ENCODE peak calls at places on chromosomes 16 and 17, in seven cellular contexts. J is cardiac fibroblast, R is foreskin fibroblast, G is psoas muscle, V is aorta, X is A549, K is uterus. O is an unnamed sample.

GRCh38 chr17:20156196-20157077 is 147.3 kb downstream of the SPECC1 start:
- DNase-seq in G (peak), J (peak), V (peak), K (peak), X (peak), R (peak), O (peak)

GRCh38 chr17:20955437-20956323 is 87.1 kb downstream of the USP22 start:
- DNase-seq in V (no peak), R (no peak), G (peak), J (peak), K (peak), X (no peak), O (peak)

GRCh38 chr16:8355714-8356113 is 234.6 kb downstream of the TMEM114 start:
- DNase-seq in K (no peak), V (no peak), R (no peak), J (no peak), G (no peak), X (no peak), O (peak)

GRCh38 chr17:76554131-76554530 is 14.3 kb downstream of the PRCD start:
- DNase-seq in K (no peak), R (no peak), J (no peak), G (peak), X (no peak), V (no peak), O (no peak)

GRCh38 chr17:64091571-64091970 is 38.4 kb downstream of the ERN1 start:
- DNase-seq in X (no peak), G (no peak), J (no peak), R (no peak), K (no peak), V (no peak), O (no peak)

GRCh38 chr17:28760987-28761562 is 17.3 kb downstream of the TRAF4 start:
- DNase-seq in X (no peak), V (no peak), G (peak), J (peak), R (peak), K (no peak), O (no peak)

GRCh38 chr16:17696696-17697095 is 225.9 kb upstream of the XYLT1 start:
- DNase-seq in R (no peak), K (no peak), J (no peak), V (no peak), X (no peak), G (no peak), O (no peak)

GRCh38 chr16:53071748-53072301 is 17.0 kb downstream of the CHD9 start:
- DNase-seq in J (peak), G (peak), R (no peak), X (no peak), K (peak), V (no peak), O (no peak)

GRCh38 chr16:70157477-70158260 is 15.9 kb upstream of the CLEC18C start:
- DNase-seq in J (no peak), K (no peak), R (no peak), V (peak), G (no peak), X (no peak), O (peak)

GRCh38 chr17:56028837-56029236 is 124.4 kb upstream of the ANKFN1 start:
- DNase-seq in X (no peak), V (no peak), K (no peak), G (no peak), J (no peak), R (no peak), O (no peak)

GRCh38 chr16:642189-643049 is 791 bp downstream of the MCRIP2 start:
- DNase-seq in K (no peak), R (no peak), J (no peak), X (peak), V (no peak), G (peak), O (peak)

GRCh38 chr16:644556-644955 is 2.9 kb downstream of the MCRIP2 start:
- DNase-seq in R (no peak), V (no peak), K (no peak), J (no peak), G (no peak), X (no peak), O (no peak)

GRCh38 chr16:641326-642188 is at the start of gene MCRIP2:
- DNase-seq in X (peak), J (peak), G (peak), R (peak), V (peak), K (peak), O (peak)

GRCh38 chr16:640614-641013 is 1.0 kb upstream of the MCRIP2 start:
- DNase-seq in G (no peak), X (no peak), R (no peak), K (no peak), J (no peak), V (no peak), O (no peak)

GRCh38 chr16:643050-643368 is 1.4 kb downstream of the MCRIP2 start:
- DNase-seq in R (no peak), K (no peak), X (no peak), G (no peak), V (no peak), J (no peak), O (no peak)
- H3K4me3 ChIP-seq in R (peak), K (no peak), X (peak), G (peak), V (no peak), J (peak), O (peak)

DNA sequence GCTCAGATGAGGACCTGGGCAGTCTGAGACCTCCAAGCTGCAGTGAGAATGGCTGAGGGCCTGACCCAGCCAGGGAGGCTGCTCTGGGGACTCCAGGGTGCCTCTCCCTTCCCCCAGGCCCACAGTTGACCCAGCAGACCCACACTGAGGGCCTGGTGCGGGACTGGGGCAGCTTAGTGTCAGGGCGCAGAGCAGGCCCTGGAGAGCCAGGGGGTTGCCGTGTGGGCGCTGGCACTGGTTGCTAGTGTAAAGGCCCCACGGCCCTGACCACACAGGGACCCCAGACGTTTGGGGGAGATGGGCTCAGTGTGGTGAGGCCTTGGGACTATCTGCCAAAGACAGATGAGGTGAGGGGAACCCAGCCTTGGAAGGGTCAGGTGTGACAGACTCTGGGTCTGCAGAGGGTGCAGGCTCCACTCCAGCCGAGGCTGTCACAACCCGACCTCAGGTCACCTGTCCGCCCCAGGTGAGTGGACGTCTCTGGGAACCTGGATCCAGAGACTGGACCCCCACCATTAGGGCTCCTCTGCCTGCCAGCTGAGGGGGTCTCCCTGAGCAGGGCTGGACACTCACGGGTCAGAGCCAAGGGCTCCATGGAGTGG is 50.8 kb upstream of the GNG13 start:
- DNase-seq in R (no peak), V (no peak), X (no peak), K (no peak), G (no peak), J (no peak), O (no peak)
- H3K4me3 ChIP-seq in R (no peak), V (no peak), X (no peak), K (no peak), G (no peak), J (no peak), O (no peak)

DNA sequence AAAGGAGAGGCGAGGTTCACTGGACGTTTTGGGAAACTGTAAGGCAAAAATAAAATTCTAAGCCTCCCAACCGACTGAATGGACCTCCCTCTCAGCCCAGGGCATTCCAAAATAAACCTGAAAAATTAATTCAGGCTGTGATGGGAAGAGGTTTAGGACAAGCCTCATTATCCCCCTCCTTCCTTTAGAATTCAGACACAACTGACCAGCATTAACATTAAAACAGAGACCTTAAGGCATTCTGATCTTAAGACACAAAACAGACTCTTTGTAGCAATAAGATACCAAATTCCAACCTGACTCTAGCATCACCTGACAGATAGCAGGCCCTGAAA is 298 bp upstream of the LDHD start:
- DNase-seq in V (no peak), R (no peak), G (no peak), K (no peak), X (no peak), J (no peak), O (no peak)
- H3K4me3 ChIP-seq in V (no peak), R (peak), G (peak), K (no peak), X (no peak), J (no peak), O (no peak)

DNA sequence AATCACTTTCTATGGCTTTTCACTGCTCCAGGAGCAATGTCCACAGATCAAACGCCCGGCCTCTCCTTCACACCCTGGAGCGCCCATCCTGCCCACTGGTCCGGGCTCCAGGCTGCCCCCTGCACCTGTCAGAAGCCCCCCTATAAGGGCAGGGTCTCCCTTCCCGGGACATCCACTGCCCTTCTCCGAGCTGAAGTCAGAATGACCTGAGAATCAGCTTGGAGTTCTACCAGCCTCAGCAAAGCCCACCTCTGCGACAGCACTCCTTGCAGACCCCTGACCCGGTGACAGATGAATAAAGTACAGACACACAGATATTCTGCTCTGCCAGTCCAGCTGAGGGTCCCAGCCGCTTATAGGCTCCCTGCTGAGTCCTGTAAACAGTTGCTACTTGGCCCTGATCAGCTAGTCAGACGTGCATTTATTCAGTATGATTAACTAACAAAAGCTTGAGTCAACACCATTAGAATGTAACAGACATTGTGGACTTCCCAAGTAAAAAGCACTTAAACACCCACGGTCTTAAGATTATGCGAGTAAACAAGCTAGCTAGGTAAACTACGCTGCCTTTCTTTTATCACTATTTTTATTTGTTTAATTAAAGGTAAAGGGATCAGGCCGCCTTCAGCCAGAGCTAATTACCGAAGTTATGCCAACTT is 4.8 kb downstream of the SLC7A5 start:
- DNase-seq in X (peak), G (no peak), K (no peak), R (no peak), J (no peak), V (no peak), O (no peak)
- H3K4me3 ChIP-seq in X (peak), G (no peak), K (no peak), R (no peak), J (no peak), V (no peak), O (no peak)

DNA sequence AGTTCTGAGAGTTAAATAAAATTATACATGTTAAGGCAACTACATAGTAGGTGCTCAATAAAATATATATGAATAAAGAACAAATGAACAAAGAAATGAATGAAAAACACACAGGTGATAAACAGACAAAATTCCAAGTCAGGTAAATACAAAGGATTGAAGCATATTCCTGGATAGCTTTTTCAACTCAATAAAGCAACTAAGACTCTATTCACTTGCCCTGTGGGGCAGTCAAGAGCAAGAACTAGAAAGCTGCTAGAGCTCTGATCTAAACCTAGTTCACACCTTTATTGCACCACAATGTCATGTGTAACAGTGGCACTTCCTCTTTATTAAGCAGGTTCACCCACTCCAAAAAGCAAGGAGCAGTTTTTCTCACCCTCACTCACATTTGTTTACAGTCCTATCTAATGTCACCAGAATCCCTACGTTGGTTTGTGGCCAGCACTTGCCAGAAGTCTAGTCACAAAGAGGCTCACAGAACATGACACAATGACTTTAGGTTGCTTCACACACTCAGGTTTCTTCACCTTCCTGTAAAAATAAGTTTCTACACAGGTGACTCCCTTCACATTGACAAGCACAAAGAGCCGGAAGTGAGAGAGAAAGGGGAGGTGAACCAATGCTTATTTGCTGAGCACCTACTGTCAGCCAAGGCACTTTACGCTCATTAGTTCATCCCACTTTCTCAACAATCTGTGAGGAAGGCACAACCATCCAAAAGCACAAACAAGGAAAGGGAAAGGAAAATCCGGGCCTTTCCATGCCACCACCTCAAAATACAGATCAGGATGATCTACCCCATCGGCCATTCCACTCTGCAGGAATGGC is 70.8 kb downstream of the XPO6 start:
- DNase-seq in X (no peak), J (no peak), V (no peak), K (no peak), R (no peak), G (no peak), O (no peak)
- H3K4me3 ChIP-seq in X (no peak), J (no peak), V (no peak), K (no peak), R (no peak), G (no peak), O (no peak)